ENCODE peak calls at places on chromosomes 5 and 9, in four cellular contexts. N is endothelial cell; E is naive thymus-derived CD8-positive, alpha-beta T cell; A is stimulated activated CD4-positive, alpha-beta T cell treated with anti-CD3 and anti-CD28 coated beads, Interleukin-1b, Interleukin-23, amount 100 ng/mL, for 4 hours. Z is an unnamed sample.

GRCh38 chr9:16068476-16068875 is 515.6 kb downstream of the CCDC171 start:
- DNase-seq in N (no peak), E (no peak), A (no peak), Z (no peak)

GRCh38 chr5:149002053-149002452 is 60.8 kb downstream of the SH3TC2 start:
- DNase-seq in N (no peak), E (no peak), A (no peak), Z (peak)

GRCh38 chr9:93960221-93960970 is 5.2 kb upstream of the BARX1 start:
- DNase-seq in N (no peak), E (no peak), A (no peak), Z (no peak)

GRCh38 chr5:21806943-21807342 is 1046.2 kb downstream of the CDH12 start:
- DNase-seq in N (no peak), E (no peak), A (no peak), Z (peak)

GRCh38 chr9:87518702-87519335 is 21.2 kb downstream of the DAPK1 start:
- DNase-seq in N (no peak), E (no peak), A (no peak), Z (no peak)

GRCh38 chr9:69554945-69555344 is 117.2 kb downstream of the APBA1 start:
- DNase-seq in N (no peak), E (no peak), A (no peak), Z (peak)

GRCh38 chr5:107430077-107430625 is 240.6 kb downstream of the EFNA5 start:
- DNase-seq in N (no peak), E (no peak), A (no peak), Z (no peak)

GRCh38 chr5:160181965-160182622 is 47.2 kb upstream of the FABP6 start:
- DNase-seq in N (no peak), E (no peak), A (no peak), Z (no peak)

GRCh38 chr5:148972958-148973357 is 89.9 kb downstream of the SH3TC2 start:
- DNase-seq in N (peak), E (no peak), A (no peak), Z (peak)

GRCh38 chr9:8052991-8053390 is 253.4 kb upstream of the DMAC1 start:
- DNase-seq in N (no peak), E (no peak), A (no peak), Z (no peak)

GRCh38 chr9:27209034-27209433 is 87.9 kb downstream of the EQTN start:
- DNase-seq in N (no peak), E (no peak), A (no peak), Z (no peak)

GRCh38 chr5:179294131-179294780 is 51.0 kb downstream of the ADAMTS2 start:
- DNase-seq in N (no peak), E (no peak), A (no peak), Z (no peak)

GRCh38 chr5:97065475-97065874 is 76.9 kb downstream of the LIX1 start:
- DNase-seq in N (no peak), E (no peak), A (no peak), Z (no peak)

GRCh38 chr5:140262221-140262620 is 40.7 kb downstream of the PFDN1 start:
- DNase-seq in N (no peak), E (no peak), A (no peak), Z (no peak)

GRCh38 chr9:98259791-98260190 is 4.3 kb upstream of the TBC1D2 start:
- DNase-seq in N (no peak), E (no peak), A (no peak), Z (no peak)

GRCh38 chr5:110817437-110817836 is 78.6 kb downstream of the SLC25A46 start:
- DNase-seq in N (no peak), E (no peak), A (no peak), Z (peak)

GRCh38 chr5:132294728-132295504 is 722 bp downstream of the SLC22A4 start:
- DNase-seq in N (peak), E (peak), A (peak), Z (peak)

GRCh38 chr5:172713113-172713808 is 57.7 kb downstream of the DUSP1 start:
- DNase-seq in N (peak), E (peak), A (peak), Z (no peak)